ENCODE peak calls at places on chromosomes 3 and 15, in five cellular contexts. E is K562, H is HepG2, Q is GM12878, J is HCT116. O is an unnamed sample.

GRCh38 chr3:38651153-38651789 is 1.8 kb upstream of the SCN5A start:
- DNase-seq in E (peak; percentile 78), H (peak; percentile 45), Q (peak; percentile 9), J (peak; percentile 60), O (peak; percentile 79)

GRCh38 chr3:114299925-114300624 is 6.2 kb downstream of the TIGIT start:
- DNase-seq in E (no peak), H (no peak), Q (no peak), J (no peak), O (no peak)

GRCh38 chr15:75215107-75216004 is 13.7 kb downstream of the C15orf39 start:
- DNase-seq in E (no peak), H (no peak), Q (no peak), J (no peak), O (no peak)

GRCh38 chr3:25582242-25582641 is 82.5 kb downstream of the TOP2B start:
- DNase-seq in E (peak; percentile 82), H (peak; percentile 69), Q (no peak), J (no peak), O (no peak)

GRCh38 chr3:52017467-52018065 is 21.9 kb upstream of the RPL29 start:
- DNase-seq in E (no peak), H (no peak), Q (no peak), J (no peak), O (no peak)

GRCh38 chr3:174431717-174432116 is 427.4 kb upstream of the NAALADL2 start:
- DNase-seq in E (no peak), H (no peak), Q (no peak), J (no peak), O (no peak)

GRCh38 chr3:165133188-165133899 is 55.0 kb upstream of the SI start:
- DNase-seq in E (no peak), H (peak; percentile 62), Q (no peak), J (no peak), O (no peak)

GRCh38 chr3:100463002-100463401 is 29.4 kb upstream of the TMEM45A start:
- DNase-seq in E (peak; percentile 41), H (peak; percentile 54), Q (peak; percentile 35), J (peak; percentile 45), O (peak; percentile 69)

GRCh38 chr3:47577583-47578118 is 1.0 kb downstream of the CSPG5 start:
- DNase-seq in E (no peak), H (no peak), Q (no peak), J (no peak), O (peak; percentile 73)

GRCh38 chr3:44048196-44048924 is 193.3 kb upstream of the TOPAZ1 start:
- DNase-seq in E (no peak), H (no peak), Q (no peak), J (no peak), O (no peak)

GRCh38 chr3:46027736-46028397 is 584 bp upstream of the XCR1 start:
- DNase-seq in E (no peak), H (no peak), Q (no peak), J (peak; percentile 16), O (no peak)

GRCh38 chr3:36695769-36696137 is 68.6 kb downstream of the DCLK3 start:
- DNase-seq in E (no peak), H (no peak), Q (no peak), J (no peak), O (no peak)

GRCh38 chr15:42239528-42240245 is 31.6 kb upstream of the VPS39 start:
- DNase-seq in E (no peak), H (no peak), Q (no peak), J (no peak), O (no peak)

GRCh38 chr15:101251830-101252820 is at the start of gene CHSY1:
- DNase-seq in E (peak; percentile 88), H (peak; percentile 67), Q (peak; percentile 57), J (peak; percentile 76), O (peak; percentile 94)
- TF ChIP-seq CTCF in E (peak; percentile 46), H (peak; percentile 28), Q (peak; percentile 17), J (no peak), O (peak; percentile 18)

GRCh38 chr15:92092391-92092790 is 238.9 kb downstream of the SLCO3A1 start:
- DNase-seq in E (no peak), H (no peak), Q (no peak), J (no peak), O (no peak)

GRCh38 chr15:92095691-92096090 is 242.2 kb downstream of the SLCO3A1 start:
- DNase-seq in E (no peak), H (no peak), Q (no peak), J (no peak), O (no peak)

GRCh38 chr15:92087211-92087610 is 233.7 kb downstream of the SLCO3A1 start:
- DNase-seq in E (no peak), H (no peak), Q (no peak), J (no peak), O (no peak)

GRCh38 chr15:92091155-92091734 is 237.7 kb downstream of the SLCO3A1 start:
- DNase-seq in E (peak; percentile 46), H (peak; percentile 28), Q (no peak), J (peak; percentile 15), O (peak; percentile 47)
- TF ChIP-seq ZBTB33 in E (no peak), H (no peak), Q (no peak), J (no peak), O (no peak)

DNA sequence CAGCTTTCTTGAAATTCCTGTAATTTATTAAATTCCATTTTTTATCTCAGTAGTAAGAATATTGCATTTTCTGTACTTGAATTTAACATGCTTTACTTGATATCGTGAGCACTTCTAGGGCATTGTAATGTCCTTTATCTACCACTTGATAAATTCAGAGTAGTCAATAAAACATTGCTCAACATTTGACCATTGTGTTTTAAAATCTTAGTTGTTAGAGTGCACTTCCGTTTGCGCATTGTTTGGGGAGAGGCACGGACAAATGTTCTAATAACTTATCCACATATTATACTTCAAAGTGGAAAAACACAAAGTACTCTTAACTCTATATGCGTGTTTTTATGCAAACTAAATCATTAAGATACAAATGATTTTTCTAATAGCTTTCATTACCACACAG is 444 bp downstream of the FAM227B start:
- DNase-seq in E (no peak), H (no peak), Q (no peak), J (no peak), O (no peak)
- TF ChIP-seq CTCF in E (no peak), H (no peak), Q (no peak), J (no peak), O (no peak)

GRCh38 chr15:48986240-48986639 is 22.5 kb upstream of the SHC4 start:
- DNase-seq in E (no peak), H (no peak), Q (no peak), J (no peak), O (no peak)

GRCh38 chr15:48987142-48987541 is 23.4 kb upstream of the SHC4 start:
- DNase-seq in E (no peak), H (no peak), Q (no peak), J (no peak), O (no peak)

GRCh38 chr15:48984021-48984420 is 20.3 kb upstream of the SHC4 start:
- DNase-seq in E (no peak), H (no peak), Q (no peak), J (no peak), O (no peak)

GRCh38 chr15:48981941-48982340 is 18.2 kb upstream of the SHC4 start:
- DNase-seq in E (no peak), H (no peak), Q (no peak), J (no peak), O (no peak)

GRCh38 chr15:48984811-48985352 is 21.2 kb upstream of the SHC4 start:
- DNase-seq in E (no peak), H (no peak), Q (no peak), J (no peak), O (no peak)
- TF ChIP-seq ZBTB33 in E (no peak), H (no peak), Q (no peak), J (no peak), O (no peak)

GRCh38 chr15:79035111-79035601 is 55.4 kb downstream of the RASGRF1 start:
- DNase-seq in E (no peak), H (no peak), Q (peak; percentile 31), J (no peak), O (peak; percentile 73)
- TF ChIP-seq CTCF in E (no peak), H (no peak), Q (peak; percentile 29), J (peak; percentile 39), O (peak; percentile 20)

GRCh38 chr15:70159397-70160009 is 61.8 kb upstream of the TLE3 start:
- DNase-seq in E (no peak), H (no peak), Q (no peak), J (no peak), O (no peak)
- TF ChIP-seq ZBTB33 in E (no peak), H (no peak), Q (no peak), J (no peak), O (no peak)

GRCh38 chr3:183634707-183635106 is 716 bp upstream of the KLHL24 start:
- DNase-seq in E (no peak), H (no peak), Q (no peak), J (no peak), O (no peak)

GRCh38 chr3:183635107-183635430 is 354 bp upstream of the KLHL24 start:
- DNase-seq in E (no peak), H (no peak), Q (no peak), J (no peak), O (no peak)

GRCh38 chr3:183636221-183637105 is 1.0 kb downstream of the KLHL24 start:
- DNase-seq in E (peak; percentile 92), H (peak; percentile 95), Q (peak; percentile 75), J (peak; percentile 93), O (peak; percentile 92)

GRCh38 chr3:183637106-183637486 is 1.7 kb downstream of the KLHL24 start:
- DNase-seq in E (no peak), H (no peak), Q (no peak), J (no peak), O (no peak)

GRCh38 chr3:183635431-183636220 is at the start of gene KLHL24:
- DNase-seq in E (peak; percentile 91), H (peak; percentile 89), Q (peak; percentile 60), J (peak; percentile 82), O (peak; percentile 92)
- TF ChIP-seq CTCF in E (no peak), H (no peak), Q (no peak), J (no peak), O (no peak)

GRCh38 chr3:146380052-146380451 is 89.3 kb downstream of the PLSCR2 start:
- DNase-seq in E (no peak), H (no peak), Q (no peak), J (no peak), O (no peak)

GRCh38 chr3:146384786-146385185 is 84.6 kb downstream of the PLSCR2 start:
- DNase-seq in E (no peak), H (no peak), Q (no peak), J (no peak), O (no peak)

GRCh38 chr3:146387566-146387965 is 81.8 kb downstream of the PLSCR2 start:
- DNase-seq in E (no peak), H (no peak), Q (no peak), J (no peak), O (no peak)

DNA sequence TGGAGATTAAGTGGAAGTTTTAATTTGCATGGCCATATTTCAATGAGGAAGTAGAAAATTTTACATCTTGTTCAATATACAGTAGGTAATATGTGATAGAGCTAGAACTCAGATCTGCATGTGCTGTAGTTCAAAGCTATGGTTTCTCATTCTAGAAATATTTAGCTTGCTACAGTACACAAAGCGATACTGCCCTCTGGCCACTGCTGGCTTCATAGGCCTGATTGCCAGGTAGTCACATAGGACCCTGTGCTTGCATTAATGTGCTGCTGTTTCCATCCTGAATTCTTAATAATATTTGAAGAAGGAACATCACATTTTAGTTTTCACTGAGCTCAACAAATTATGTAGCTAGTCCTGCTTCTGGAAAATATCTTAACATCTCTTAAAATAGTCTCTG is 87.0 kb downstream of the PLSCR2 start:
- DNase-seq in E (no peak), H (peak; percentile 5), Q (no peak), J (peak; percentile 19), O (no peak)
- TF ChIP-seq ZBTB33 in E (no peak), H (no peak), Q (no peak), J (no peak), O (no peak)